ENCODE peak calls at places on chromosomes 3 and 15, in four cellular contexts. H is H1, K is K562, U is GM12878. M is an unnamed sample.

GRCh38 chr3:194390835-194391234 is 8.2 kb downstream of the GP5 start:
- DNase-seq in H (no peak), K (no peak), U (no peak), M (no peak)

GRCh38 chr3:9630550-9631139 is 18.7 kb upstream of the MTMR14 start:
- DNase-seq in K (no peak), U (no peak), H (no peak), M (no peak)

GRCh38 chr15:55267401-55268053 is 22.1 kb downstream of the RAB27A start:
- DNase-seq in K (no peak), U (no peak), H (no peak), M (no peak)

GRCh38 chr3:105355355-105356063 is 11.2 kb upstream of the ALCAM start:
- DNase-seq in U (no peak), H (no peak), K (no peak), M (no peak)

GRCh38 chr3:159830523-159831151 is 158.0 kb upstream of the IL12A start:
- DNase-seq in U (no peak), K (no peak), H (no peak), M (no peak)

GRCh38 chr3:112647122-112647521 is 6.2 kb upstream of the CCDC80 start:
- DNase-seq in K (no peak), H (no peak), U (no peak), M (peak)

GRCh38 chr3:196120291-196120951 is 38.5 kb upstream of the TFRC start:
- DNase-seq in K (no peak), H (no peak), U (no peak), M (no peak)

GRCh38 chr15:56245871-56246814 is 2.5 kb upstream of the RFX7 start:
- DNase-seq in U (peak), K (peak), H (peak), M (peak)

GRCh38 chr15:39583586-39584265 is 2.8 kb downstream of the THBS1 start:
- DNase-seq in U (no peak), K (peak), H (no peak), M (peak)

GRCh38 chr15:93399121-93399520 is 310.1 kb upstream of the RGMA start:
- DNase-seq in K (no peak), U (no peak), H (no peak), M (no peak)

GRCh38 chr15:70245932-70246622 is 148.4 kb upstream of the TLE3 start:
- DNase-seq in K (no peak), U (peak), H (no peak), M (no peak)

GRCh38 chr3:50341537-50341936 is 901 bp upstream of the RASSF1 start:
- DNase-seq in U (no peak), K (no peak), H (no peak), M (no peak)

GRCh38 chr3:16136042-16136441 is 38.4 kb upstream of the GALNT15 start:
- DNase-seq in H (no peak), U (no peak), K (no peak), M (no peak)

GRCh38 chr3:39809181-39809994 is at the start of gene MYRIP:
- DNase-seq in U (no peak), K (peak), H (peak), M (peak)

GRCh38 chr3:45546223-45546622 is 48.3 kb upstream of the LIMD1 start:
- DNase-seq in U (no peak), H (no peak), K (no peak), M (no peak)

GRCh38 chr3:177385831-177386301 is 188.6 kb upstream of the TBL1XR1 start:
- DNase-seq in K (no peak), H (no peak), U (no peak), M (no peak)

GRCh38 chr15:52789601-52790165 is 453 bp downstream of the ONECUT1 start:
- DNase-seq in K (no peak), U (no peak), H (peak), M (no peak)

GRCh38 chr3:53846134-53846850 is at the start of the genes CHDH and IL17RB:
- DNase-seq in H (no peak), U (no peak), K (peak), M (peak)

GRCh38 chr3:73624363-73625123 is at the start of gene PDZRN3:
- DNase-seq in K (no peak), U (no peak), H (peak), M (no peak)

GRCh38 chr15:42385206-42385979 is 26.1 kb downstream of the CAPN3 start:
- DNase-seq in U (no peak), H (peak), K (peak), M (peak)

GRCh38 chr3:59641169-59641914 is 591.5 kb upstream of the CFAP20DC start:
- DNase-seq in H (no peak), U (no peak), K (no peak), M (no peak)

GRCh38 chr3:54243262-54243931 is 121.0 kb downstream of the CACNA2D3 start:
- DNase-seq in U (no peak), K (no peak), H (no peak), M (peak)

GRCh38 chr3:182215881-182216280 is 504.2 kb downstream of the SOX2 start:
- DNase-seq in K (no peak), U (no peak), H (no peak), M (no peak)

GRCh38 chr15:99704444-99704838 is 28.8 kb downstream of the LYSMD4 start:
- DNase-seq in H (no peak), U (peak), K (peak), M (peak)

GRCh38 chr3:142215111-142215510 is 10.3 kb downstream of the GK5 start:
- DNase-seq in K (no peak), U (no peak), H (no peak), M (no peak)

GRCh38 chr3:11734-12133 is 184.8 kb upstream of the CHL1 start:
- DNase-seq in K (no peak), U (no peak), H (no peak), M (no peak)

GRCh38 chr3:147191795-147192385 is 214.5 kb downstream of the ZIC4 start:
- DNase-seq in U (peak), H (peak), K (peak), M (peak)

GRCh38 chr3:48110463-48110862 is 77.8 kb downstream of the CDC25A start:
- DNase-seq in U (no peak), K (no peak), H (no peak), M (no peak)

GRCh38 chr3:157637866-157638265 is 134.7 kb upstream of the VEPH1 start:
- DNase-seq in K (no peak), U (no peak), H (no peak), M (no peak)

GRCh38 chr15:64702816-64703631 is 72.4 kb downstream of the RBPMS2 start:
- DNase-seq in K (peak), U (peak), H (peak), M (peak)

GRCh38 chr3:58366699-58367098 is 34.0 kb downstream of the PXK start:
- DNase-seq in K (no peak), H (no peak), U (no peak), M (no peak)

GRCh38 chr15:69298697-69299441 is at the start of gene PAQR5:
- DNase-seq in H (peak), K (peak), U (no peak), M (no peak)

GRCh38 chr3:69197922-69198540 is 75.6 kb upstream of the LMOD3 start:
- DNase-seq in U (no peak), H (no peak), K (no peak), M (no peak)

GRCh38 chr15:89963301-89964288 is 37.5 kb upstream of the ZNF710 start:
- DNase-seq in H (no peak), K (no peak), U (no peak), M (no peak)

DNA sequence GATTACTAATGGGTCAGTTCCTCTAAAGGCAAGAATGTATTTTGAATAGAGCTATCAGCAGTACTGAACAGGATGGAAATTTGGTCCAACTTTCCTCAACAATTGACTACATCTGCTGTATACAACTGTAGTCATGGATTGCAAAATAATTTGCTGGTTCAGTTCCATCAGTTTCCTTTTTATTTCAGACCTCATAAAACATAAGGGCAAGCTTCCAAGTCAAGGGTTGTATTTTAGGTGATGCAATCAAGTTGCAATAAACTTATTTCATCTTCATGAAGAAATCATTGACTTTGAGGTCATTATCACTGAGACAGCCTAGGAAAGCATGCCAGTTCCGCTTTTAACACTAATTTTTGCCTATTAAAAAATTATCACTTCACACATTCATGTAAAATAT is 90.4 kb upstream of the TSEN2 start:
- DNase-seq in H (no peak), K (no peak), U (no peak), M (no peak)
- TF ChIP-seq POLR2AphosphoS5 in H (no peak), K (no peak), U (no peak), M (no peak)

GRCh38 chr3:126570103-126570541 is 11.4 kb upstream of the C3orf22 start:
- DNase-seq in H (peak), U (no peak), K (no peak), M (peak)

GRCh38 chr3:126567696-126568438 is 9.1 kb upstream of the C3orf22 start:
- DNase-seq in U (no peak), H (peak), K (no peak), M (peak)

GRCh38 chr3:126571078-126571477 is 12.3 kb upstream of the C3orf22 start:
- DNase-seq in K (no peak), U (no peak), H (no peak), M (no peak)

GRCh38 chr3:126568776-126569342 is 10.1 kb upstream of the C3orf22 start:
- DNase-seq in K (no peak), H (no peak), U (no peak), M (no peak)

DNA sequence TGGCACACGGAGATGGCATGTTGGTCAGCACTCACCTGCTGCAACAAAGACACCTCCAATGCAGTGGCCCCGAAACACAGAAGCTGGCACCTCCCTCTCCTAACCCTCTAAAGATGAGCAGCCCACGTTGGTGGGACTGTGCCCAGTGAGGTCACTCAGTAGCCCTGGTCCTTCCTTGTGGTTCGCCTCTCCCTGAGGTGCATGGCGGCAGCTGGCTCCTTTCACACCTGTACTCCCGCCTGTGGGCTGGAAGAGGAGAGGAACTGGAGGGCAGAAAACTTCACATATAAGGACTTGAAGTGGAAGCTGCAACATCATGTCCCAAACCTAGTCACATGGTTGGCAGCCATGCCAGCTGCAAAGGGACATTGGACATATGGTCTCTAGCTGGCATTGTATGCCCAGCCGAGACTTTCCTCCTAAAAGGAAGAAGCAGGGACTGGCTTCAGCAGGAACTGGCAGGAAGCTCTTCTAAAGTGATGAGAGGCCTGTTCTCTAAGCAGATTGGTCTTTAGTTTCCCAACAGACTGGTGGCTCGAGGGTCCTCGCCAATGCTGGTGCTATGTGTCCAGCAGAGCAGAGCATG is 10.8 kb upstream of the C3orf22 start:
- DNase-seq in K (no peak), U (no peak), H (no peak), M (no peak)
- TF ChIP-seq CBX5 in K (no peak), U (no peak), H (no peak), M (no peak)

DNA sequence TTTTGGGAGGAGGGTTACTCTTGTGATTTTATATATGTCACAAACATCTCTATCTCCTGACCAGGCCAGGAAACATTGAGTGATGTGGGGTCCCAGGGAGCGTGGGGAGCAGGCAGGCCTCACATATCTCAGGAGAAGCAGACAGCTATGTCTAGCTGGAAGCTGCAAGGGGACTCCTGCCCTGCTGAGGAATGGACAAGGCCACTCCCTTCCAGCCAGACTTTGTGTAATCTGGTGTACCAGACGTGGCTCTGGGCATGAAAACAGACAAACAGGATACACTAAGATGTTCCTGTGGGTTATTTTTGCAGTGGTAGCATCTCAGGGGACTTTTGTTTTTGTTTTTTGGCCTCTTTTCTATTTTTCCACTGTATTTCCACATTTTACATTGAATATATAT is 23.2 kb downstream of the CYP8B1 start:
- DNase-seq in K (no peak), U (no peak), H (no peak), M (no peak)
- TF ChIP-seq CREB1 in K (no peak), U (no peak), H (no peak), M (no peak)

DNA sequence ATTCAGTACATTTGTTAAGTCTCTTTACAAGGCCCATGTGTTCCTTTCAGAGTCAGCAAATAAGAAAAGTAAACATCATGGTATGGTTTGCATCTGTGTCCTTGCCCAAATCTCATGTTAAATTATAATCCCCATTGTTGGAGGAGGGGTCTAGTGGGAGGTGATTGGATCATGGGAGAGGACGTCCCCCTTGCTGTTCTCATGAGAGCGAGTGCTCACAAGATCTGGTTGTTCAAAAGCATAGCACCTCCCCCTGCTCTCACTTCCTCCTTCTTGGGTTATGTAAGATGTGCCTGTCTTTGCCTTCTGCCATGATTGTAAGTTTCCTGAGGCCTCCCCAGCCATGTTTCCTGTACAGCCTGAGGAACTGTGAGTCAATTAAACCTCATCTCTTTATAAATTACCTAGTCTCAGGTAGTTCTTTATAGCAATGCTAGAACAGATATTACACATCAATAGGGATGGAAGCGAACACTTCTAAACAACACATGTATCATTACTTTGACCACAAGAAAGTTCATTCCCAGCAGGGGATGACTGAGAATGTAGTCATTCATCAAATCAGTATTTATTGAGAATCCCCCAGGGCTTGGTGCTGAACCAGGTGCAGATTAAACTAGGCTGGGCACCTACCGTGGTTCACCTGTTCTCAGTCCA is 4.1 kb downstream of the EFCAB12 start:
- DNase-seq in U (peak), K (no peak), H (no peak), M (peak)
- TF ChIP-seq POLR2AphosphoS5 in U (no peak), K (no peak), H (no peak), M (no peak)

GRCh38 chr3:192914873-192915272 is 2.8 kb downstream of the MB21D2 start:
- DNase-seq in H (no peak), U (no peak), K (no peak), M (no peak)
- TF ChIP-seq CBX5 in H (no peak), U (no peak), K (no peak), M (no peak)

DNA sequence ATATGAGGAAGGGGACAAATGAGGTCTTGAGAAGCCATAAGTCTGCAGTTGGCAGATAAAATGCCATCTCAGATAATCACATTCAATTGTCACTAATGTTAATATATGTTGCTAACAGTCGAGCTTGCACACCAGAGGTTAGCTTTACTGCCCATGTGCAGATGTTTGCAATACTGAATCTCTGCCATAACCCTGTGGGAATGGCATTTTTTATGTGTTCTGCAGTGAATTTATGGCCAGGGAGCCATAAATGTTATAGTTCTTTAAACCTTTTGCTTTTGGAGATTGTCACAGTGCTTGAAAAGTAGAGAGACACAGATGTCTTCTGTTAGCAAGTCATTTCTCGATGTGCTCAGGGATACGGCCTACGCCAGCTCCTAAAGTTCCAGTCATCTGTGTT is 141.5 kb downstream of the RORA start:
- DNase-seq in H (no peak), K (no peak), U (no peak), M (no peak)
- TF ChIP-seq CREB1 in H (no peak), K (no peak), U (no peak), M (no peak)

GRCh38 chr15:98505611-98506031 is 142.7 kb upstream of the IGF1R start:
- DNase-seq in U (no peak), H (peak), K (no peak), M (no peak)
- TF ChIP-seq POLR2AphosphoS5 in U (no peak), H (no peak), K (no peak), M (no peak)

DNA sequence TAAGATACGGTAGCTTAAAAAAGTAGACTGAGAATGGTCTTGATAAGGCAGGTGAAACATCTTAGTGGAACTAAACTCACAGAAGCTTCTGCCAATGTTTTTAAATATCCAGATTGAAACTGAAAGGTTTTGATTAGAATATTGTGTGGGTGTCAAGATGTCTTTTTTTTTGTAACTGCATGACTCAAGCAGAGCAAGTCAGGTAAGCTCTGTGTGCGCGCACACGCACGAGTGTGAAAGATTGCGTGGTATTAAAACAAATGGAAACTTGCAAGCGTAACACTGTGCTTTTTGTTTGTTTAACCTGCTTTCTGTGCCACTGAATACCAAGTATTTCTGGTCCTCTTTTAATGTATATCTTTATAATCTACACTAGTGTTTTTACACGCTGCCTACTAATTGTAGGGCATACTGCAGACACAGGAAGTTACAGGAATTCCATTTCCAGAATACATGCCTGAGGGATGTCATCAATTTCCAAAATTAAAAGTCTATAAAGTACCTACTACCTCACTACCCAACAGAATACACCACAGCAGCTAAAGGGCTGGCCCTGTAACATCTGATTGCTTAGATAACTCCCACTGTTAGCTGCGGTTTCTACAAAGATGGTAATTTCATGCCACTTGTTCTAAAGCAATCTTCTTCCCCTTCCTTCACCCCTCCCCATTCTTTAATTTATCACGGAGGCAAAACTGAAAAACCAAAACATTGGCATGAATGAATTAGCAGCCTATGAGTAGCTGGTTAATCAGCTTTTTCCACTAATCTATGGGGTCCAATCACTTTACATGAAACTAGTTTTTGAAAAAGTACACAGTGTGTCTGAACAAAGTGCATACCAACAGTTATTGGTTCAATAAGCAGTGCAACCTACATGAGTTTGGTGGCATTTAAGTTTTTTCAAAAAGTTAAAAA is 472.7 kb downstream of the SHQ1 start:
- DNase-seq in K (no peak), H (no peak), U (no peak), M (no peak)
- TF ChIP-seq CBX5 in K (no peak), H (no peak), U (no peak), M (no peak)